ENCODE peak calls at places on chromosomes 11 and 22, in four cellular contexts. One of them, this sample, is unnamed.
A peak's percentile ranks its signal among the peaks of the same experiment; 100 is the strongest.

GRCh38 chr22:49051491-49052022 is 776.1 kb downstream of the BRD1 start:
- DNase-seq in IMR-90: no peak
- DNase-seq in H1: no peak
- DNase-seq in H9: no peak
- DNase-seq in this sample: no peak

GRCh38 chr11:40514124-40514523 is 945.3 kb downstream of the LRRC4C start:
- DNase-seq in IMR-90: no peak
- DNase-seq in H1: no peak
- DNase-seq in H9: no peak
- DNase-seq in this sample: no peak

GRCh38 chr11:94650756-94651155 is 83.6 kb downstream of the PIWIL4 start:
- DNase-seq in IMR-90: peak; percentile 69
- DNase-seq in H1: no peak
- DNase-seq in H9: no peak
- DNase-seq in this sample: peak; percentile 71

GRCh38 chr11:14446701-14447169 is 52.9 kb downstream of the COPB1 start:
- DNase-seq in IMR-90: peak; percentile 70
- DNase-seq in H1: no peak
- DNase-seq in H9: no peak
- DNase-seq in this sample: no peak

GRCh38 chr11:70580036-70580805 is 181.9 kb downstream of the CTTN start:
- DNase-seq in IMR-90: no peak
- DNase-seq in H1: peak; percentile 54
- DNase-seq in H9: peak; percentile 39
- DNase-seq in this sample: peak; percentile 31

GRCh38 chr22:23820748-23821211 is 18.0 kb downstream of the DERL3 start:
- DNase-seq in IMR-90: no peak
- DNase-seq in H1: no peak
- DNase-seq in H9: no peak
- DNase-seq in this sample: no peak

GRCh38 chr11:117929568-117930207 is 486 bp upstream of the TMPRSS13 start:
- DNase-seq in IMR-90: no peak
- DNase-seq in H1: no peak
- DNase-seq in H9: no peak
- DNase-seq in this sample: peak; percentile 37

GRCh38 chr11:76686261-76687079 is 15.9 kb upstream of the LRRC32 start:
- DNase-seq in IMR-90: no peak
- DNase-seq in H1: no peak
- DNase-seq in H9: peak; percentile 60
- DNase-seq in this sample: no peak

GRCh38 chr11:11135820-11136476 is 217.1 kb downstream of the CSNK2A3 start:
- DNase-seq in IMR-90: no peak
- DNase-seq in H1: no peak
- DNase-seq in H9: no peak
- DNase-seq in this sample: peak; percentile 57

GRCh38 chr11:32829680-32830412 is at the start of gene PRRG4:
- DNase-seq in IMR-90: peak; percentile 16
- DNase-seq in H1: peak; percentile 80
- DNase-seq in H9: peak; percentile 63
- DNase-seq in this sample: peak; percentile 72

GRCh38 chr11:58060535-58060934 is 29.8 kb downstream of the OR6Q1 start:
- DNase-seq in IMR-90: no peak
- DNase-seq in H1: no peak
- DNase-seq in H9: no peak
- DNase-seq in this sample: no peak

GRCh38 chr11:11973361-11973800 is 35.0 kb downstream of the DKK3 start:
- DNase-seq in IMR-90: peak; percentile 72
- DNase-seq in H1: peak; percentile 24
- DNase-seq in H9: peak; percentile 23
- DNase-seq in this sample: no peak

GRCh38 chr22:17922925-17923898 is 101.1 kb downstream of the MICAL3 start:
- DNase-seq in IMR-90: peak; percentile 89
- DNase-seq in H1: no peak
- DNase-seq in H9: no peak
- DNase-seq in this sample: no peak

GRCh38 chr22:35357883-35358621 is 22.8 kb upstream of the HMOX1 start:
- DNase-seq in IMR-90: peak; percentile 40
- DNase-seq in H1: no peak
- DNase-seq in H9: no peak
- DNase-seq in this sample: no peak

GRCh38 chr11:62044639-62045121 is 77.2 kb upstream of the FTH1 start:
- DNase-seq in IMR-90: no peak
- DNase-seq in H1: no peak
- DNase-seq in H9: no peak
- DNase-seq in this sample: no peak

GRCh38 chr22:35172452-35172851 is 84.8 kb upstream of the HMGXB4 start:
- DNase-seq in IMR-90: no peak
- DNase-seq in H1: no peak
- DNase-seq in H9: no peak
- DNase-seq in this sample: no peak

GRCh38 chr11:82858556-82859091 is 41.6 kb downstream of the PRCP start:
- DNase-seq in IMR-90: peak; percentile 71
- DNase-seq in H1: no peak
- DNase-seq in H9: no peak
- DNase-seq in this sample: no peak

GRCh38 chr11:70263363-70263762 is 7.1 kb upstream of the PPFIA1 start:
- DNase-seq in IMR-90: no peak
- DNase-seq in H1: no peak
- DNase-seq in H9: no peak
- DNase-seq in this sample: no peak

GRCh38 chr11:130037881-130038601 is 31.7 kb upstream of the APLP2 start:
- DNase-seq in IMR-90: no peak
- DNase-seq in H1: no peak
- DNase-seq in H9: peak; percentile 51
- DNase-seq in this sample: peak; percentile 21

GRCh38 chr11:34659096-34659733 is 38.3 kb downstream of the EHF start:
- DNase-seq in IMR-90: no peak
- DNase-seq in H1: no peak
- DNase-seq in H9: no peak
- DNase-seq in this sample: no peak

GRCh38 chr22:34833982-34834510 is 231.9 kb upstream of the ISX start:
- DNase-seq in IMR-90: no peak
- DNase-seq in H1: no peak
- DNase-seq in H9: no peak
- DNase-seq in this sample: peak; percentile 84

GRCh38 chr11:89275966-89276365 is 98.3 kb downstream of the TYR start:
- DNase-seq in IMR-90: no peak
- DNase-seq in H1: no peak
- DNase-seq in H9: no peak
- DNase-seq in this sample: no peak

GRCh38 chr11:89279176-89279575 is 101.5 kb downstream of the TYR start:
- DNase-seq in IMR-90: no peak
- DNase-seq in H1: no peak
- DNase-seq in H9: no peak
- DNase-seq in this sample: no peak
- H3K56ac ChIP-seq in IMR-90: no peak overlapping the region
- H3K56ac ChIP-seq in H1: no peak overlapping the region
- H3K56ac ChIP-seq in H9: no peak overlapping the region
- H3K56ac ChIP-seq in this sample: no peak overlapping the region

GRCh38 chr11:30186748-30187147 is 44.1 kb upstream of the FSHB start:
- DNase-seq in IMR-90: no peak
- DNase-seq in H1: no peak
- DNase-seq in H9: no peak
- DNase-seq in this sample: no peak
- H2BK5ac ChIP-seq in IMR-90: no peak overlapping the region
- H2BK5ac ChIP-seq in H1: no peak overlapping the region
- H2BK5ac ChIP-seq in H9: no peak overlapping the region
- H2BK5ac ChIP-seq in this sample: no peak overlapping the region

DNA sequence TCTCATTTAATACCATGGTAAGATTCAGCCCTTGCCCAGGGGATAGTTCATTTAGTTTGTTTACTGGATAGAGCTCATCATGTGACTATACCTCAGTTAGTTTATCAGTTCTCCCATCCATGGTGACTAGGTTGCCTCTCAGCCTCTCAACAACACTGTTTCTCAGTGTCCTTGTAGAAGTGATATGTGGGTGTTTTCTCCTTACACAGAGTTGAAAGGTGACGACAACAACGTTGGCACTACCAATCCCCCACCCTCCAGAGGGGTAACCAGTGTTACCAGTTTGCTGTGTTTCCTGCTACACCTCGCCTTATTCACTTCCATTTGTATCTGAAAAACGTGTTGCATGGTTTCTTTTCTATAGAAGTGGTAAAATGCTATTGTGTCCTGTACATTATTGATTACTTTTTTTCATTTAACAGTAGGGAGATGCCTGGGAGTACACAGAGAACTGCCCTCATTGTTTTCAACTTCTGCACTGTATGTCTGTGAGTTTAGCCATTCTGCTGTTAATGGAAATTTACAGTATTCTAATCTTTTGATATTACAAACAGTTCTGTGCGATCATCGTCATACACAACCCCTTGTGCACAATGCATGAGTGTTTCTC is 11.6 kb downstream of the NEAT1 start:
- DNase-seq in IMR-90: peak; percentile 34
- DNase-seq in H1: no peak
- DNase-seq in H9: no peak
- DNase-seq in this sample: no peak
- H3K9ac ChIP-seq in IMR-90: peak overlapping the region; percentile 67
- H3K9ac ChIP-seq in H1: no peak overlapping the region
- H3K9ac ChIP-seq in H9: no peak overlapping the region
- H3K9ac ChIP-seq in this sample: no peak overlapping the region

GRCh38 chr11:122691751-122692150 is 36.2 kb downstream of the UBASH3B start:
- DNase-seq in IMR-90: no peak
- DNase-seq in H1: no peak
- DNase-seq in H9: no peak
- DNase-seq in this sample: no peak
- H3K56ac ChIP-seq in IMR-90: no peak overlapping the region
- H3K56ac ChIP-seq in H1: no peak overlapping the region
- H3K56ac ChIP-seq in H9: no peak overlapping the region
- H3K56ac ChIP-seq in this sample: no peak overlapping the region

GRCh38 chr22:45887202-45888131 is 89.5 kb downstream of the WNT7B start:
- DNase-seq in IMR-90: no peak
- DNase-seq in H1: no peak
- DNase-seq in H9: peak; percentile 18
- DNase-seq in this sample: no peak
- H2BK5ac ChIP-seq in IMR-90: peak overlapping the region; percentile 10
- H2BK5ac ChIP-seq in H1: no peak overlapping the region
- H2BK5ac ChIP-seq in H9: no peak overlapping the region
- H2BK5ac ChIP-seq in this sample: no peak overlapping the region

GRCh38 chr11:75631086-75631694 is 37.6 kb downstream of the MAP6 start:
- DNase-seq in IMR-90: peak; percentile 24
- DNase-seq in H1: no peak
- DNase-seq in H9: no peak
- DNase-seq in this sample: no peak

GRCh38 chr11:75625970-75626691 is 42.7 kb downstream of the MAP6 start:
- DNase-seq in IMR-90: peak; percentile 95
- DNase-seq in H1: no peak
- DNase-seq in H9: no peak
- DNase-seq in this sample: peak; percentile 73

GRCh38 chr11:75626692-75627536 is 41.9 kb downstream of the MAP6 start:
- DNase-seq in IMR-90: peak; percentile 71
- DNase-seq in H1: no peak
- DNase-seq in H9: no peak
- DNase-seq in this sample: no peak

GRCh38 chr11:75632450-75632849 is 36.4 kb downstream of the MAP6 start:
- DNase-seq in IMR-90: no peak
- DNase-seq in H1: no peak
- DNase-seq in H9: no peak
- DNase-seq in this sample: no peak

DNA sequence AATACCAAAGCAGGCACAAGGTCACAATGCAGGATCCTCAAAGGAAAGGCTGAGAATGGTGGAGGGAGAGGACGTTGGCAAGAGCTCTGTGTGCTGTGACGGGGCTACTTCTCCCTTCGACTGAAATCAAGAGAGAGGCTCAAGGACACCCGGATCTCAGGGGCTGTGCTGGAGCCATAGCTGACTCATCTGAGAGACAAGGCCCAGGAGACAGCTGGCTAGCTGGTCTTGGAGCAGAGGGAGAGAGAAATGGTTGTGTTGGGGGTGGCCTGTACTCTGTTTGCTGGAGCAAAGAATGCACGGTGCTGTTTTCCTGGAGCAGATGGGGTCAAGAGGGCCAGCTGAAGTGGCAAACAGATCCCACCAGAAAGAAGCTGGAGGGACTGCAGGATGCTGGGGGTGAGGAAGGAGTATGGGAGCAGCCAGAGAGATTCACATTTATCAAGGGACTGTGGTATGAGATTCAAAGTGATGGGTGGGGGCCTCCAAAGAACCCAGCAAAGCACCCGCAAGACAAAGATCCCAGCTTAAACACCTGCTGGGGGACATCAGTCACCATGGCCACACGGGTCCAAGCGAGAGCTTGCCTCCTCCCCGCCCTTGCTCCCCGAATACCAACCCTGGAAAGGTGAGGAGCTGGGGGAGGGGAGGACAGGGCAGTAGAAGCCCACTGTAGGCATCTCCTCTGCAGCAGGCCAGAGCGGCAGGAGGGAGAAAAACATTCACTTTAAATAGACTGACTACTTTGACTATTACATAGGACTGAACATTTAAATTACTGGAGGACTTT is 40.8 kb downstream of the MAP6 start:
- DNase-seq in IMR-90: peak; percentile 58
- DNase-seq in H1: no peak
- DNase-seq in H9: peak; percentile 53
- DNase-seq in this sample: peak; percentile 10
- H3K9ac ChIP-seq in IMR-90: no peak overlapping the region
- H3K9ac ChIP-seq in H1: no peak overlapping the region
- H3K9ac ChIP-seq in H9: no peak overlapping the region
- H3K9ac ChIP-seq in this sample: no peak overlapping the region